ENCODE peak calls at places on chromosomes 16 and 17, in eight cellular contexts. A is K562, Z is neural progenitor cell, V is ovary, O is kidney, Q is testis, G is transverse colon, J is uterus. K is an unnamed sample. For H3K4me1, the result is how much of the 10 kb centered on the place peaks cover.

GRCh38 chr17:76022285-76022684 is 4.8 kb downstream of the EVPL start:
- DNase-seq in A (no peak), Z (no peak), V (no peak), O (no peak), Q (no peak), G (no peak), J (no peak), K (no peak)

GRCh38 chr16:47716571-47716970 is 255.4 kb downstream of the PHKB start:
- DNase-seq in A (no peak), Z (no peak), V (no peak), O (no peak), Q (no peak), G (no peak), J (no peak), K (no peak)

GRCh38 chr17:67246648-67247415 is 1.8 kb upstream of the HELZ start:
- DNase-seq in A (peak), Z (peak), V (peak), O (peak), Q (peak), G (peak), J (peak), K (no peak)

GRCh38 chr16:8998114-8998513 is 34.4 kb upstream of the USP7 start:
- DNase-seq in A (no peak), Z (no peak), V (no peak), O (peak), Q (no peak), G (no peak), J (no peak), K (no peak)

GRCh38 chr16:296276-296675 is 13.3 kb downstream of the PDIA2 start:
- DNase-seq in A (no peak), Z (no peak), V (no peak), O (no peak), Q (no peak), G (no peak), J (no peak), K (no peak)

GRCh38 chr16:89448656-89449055 is 41.7 kb downstream of the ANKRD11 start:
- DNase-seq in A (no peak), Z (no peak), V (no peak), O (no peak), Q (no peak), G (peak), J (no peak), K (no peak)

GRCh38 chr16:81095953-81096714 is at the start of gene GCSH:
- DNase-seq in A (peak), Z (peak), V (peak), O (peak), Q (peak), G (peak), J (peak), K (peak)

GRCh38 chr16:78034530-78034929 is 12.2 kb downstream of the CLEC3A start:
- DNase-seq in A (no peak), Z (no peak), V (no peak), O (no peak), Q (no peak), G (no peak), J (no peak), K (no peak)

GRCh38 chr16:83898463-83899271 is at the start of gene MLYCD:
- DNase-seq in A (peak), Z (peak), V (peak), O (peak), Q (peak), G (peak), J (peak), K (peak)

GRCh38 chr16:56625943-56626654 is 518 bp downstream of the MT1E start:
- DNase-seq in A (no peak), Z (no peak), V (peak), O (peak), Q (peak), G (peak), J (peak), K (no peak)

GRCh38 chr17:13140750-13141149 is 122.9 kb upstream of the ELAC2 start:
- DNase-seq in A (no peak), Z (peak), V (no peak), O (no peak), Q (no peak), G (no peak), J (no peak), K (no peak)

GRCh38 chr17:40448213-40448638 is 5.0 kb downstream of the IGFBP4 start:
- DNase-seq in A (no peak), Z (no peak), V (peak), O (no peak), Q (no peak), G (peak), J (peak), K (no peak)

GRCh38 chr17:40447148-40447644 is 3.9 kb downstream of the IGFBP4 start:
- DNase-seq in A (no peak), Z (no peak), V (peak), O (peak), Q (no peak), G (no peak), J (peak), K (no peak)

GRCh38 chr17:40443988-40444899 is 994 bp downstream of the IGFBP4 start:
- DNase-seq in A (no peak), Z (no peak), V (peak), O (no peak), Q (no peak), G (peak), J (no peak), K (peak)

GRCh38 chr17:40443196-40443987 is at the start of gene IGFBP4:
- DNase-seq in A (peak), Z (peak), V (peak), O (peak), Q (peak), G (peak), J (peak), K (peak)

GRCh38 chr17:40445769-40446468 is 2.7 kb downstream of the IGFBP4 start:
- DNase-seq in A (no peak), Z (no peak), V (no peak), O (no peak), Q (no peak), G (no peak), J (no peak), K (no peak)
- TF ChIP-seq CTCF in A (peak), Z (no peak), V (peak), O (no peak), Q (peak), G (peak), J (no peak), K (peak)

DNA sequence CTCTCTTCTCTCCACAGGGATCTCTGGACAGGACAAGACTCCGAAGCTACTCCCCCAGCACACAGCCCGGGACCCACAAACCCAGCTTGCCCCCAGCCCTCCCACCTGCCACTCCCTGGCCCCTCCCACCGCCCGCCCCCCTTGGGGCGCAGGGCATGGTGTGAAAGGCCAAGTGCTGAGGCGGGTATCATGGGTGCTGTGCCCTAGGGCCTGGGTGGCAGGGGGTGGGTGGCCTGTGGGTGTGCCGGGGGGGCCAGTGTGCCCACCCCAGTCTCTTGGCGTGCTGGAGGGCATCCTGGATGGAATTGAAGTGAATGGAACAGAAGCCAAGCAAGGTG is 11.4 kb downstream of the THRA start:
- DNase-seq in A (no peak), Z (no peak), V (no peak), O (no peak), Q (no peak), G (no peak), J (no peak), K (no peak)
- H3K4me1 ChIP-seq in A (half or more), Z (under half), V (half or more), O (half or more), Q (half or more), G (half or more), J (under half), K (half or more)

DNA sequence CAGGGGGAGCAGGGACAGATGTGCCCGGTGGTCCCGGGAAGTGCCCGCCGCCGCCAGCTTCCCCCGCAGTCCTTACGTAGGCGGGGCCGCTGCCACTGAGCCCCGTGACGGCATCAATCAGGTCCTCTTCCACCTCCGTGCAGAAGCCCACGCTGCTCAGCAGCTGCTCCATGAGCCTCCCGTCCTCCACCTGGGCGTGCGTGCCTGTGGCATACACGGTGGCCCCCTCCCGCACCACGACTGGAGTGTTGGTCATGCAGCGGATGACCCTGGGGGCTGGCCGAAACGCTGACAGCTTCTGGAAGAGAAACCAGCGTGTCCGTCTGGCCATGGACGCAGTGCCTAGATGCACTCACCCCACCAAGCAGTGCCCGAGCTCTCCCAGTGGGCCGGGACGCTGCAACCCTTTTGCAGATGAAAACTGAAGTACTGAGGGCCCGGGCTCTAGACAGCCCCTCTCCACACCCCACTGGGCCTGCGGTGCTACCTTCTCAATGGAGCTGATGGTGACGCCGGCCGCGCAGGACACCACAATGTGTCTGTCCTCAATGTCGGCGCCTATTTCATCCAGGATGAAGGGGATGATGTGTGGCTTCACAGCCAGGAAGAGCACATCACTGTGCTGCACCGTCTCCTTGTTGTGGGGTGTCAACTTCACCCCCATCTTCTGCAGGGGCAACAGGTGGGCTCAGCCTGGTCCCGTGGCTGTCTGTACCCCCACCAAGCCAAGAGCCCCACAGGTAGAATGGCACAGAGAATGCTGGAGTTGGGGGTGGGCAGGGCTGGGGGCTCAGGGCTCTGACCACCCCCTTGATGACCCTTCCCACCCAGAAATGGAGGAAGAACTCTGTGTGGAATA is 2.0 kb downstream of the PYCR1 start:
- DNase-seq in A (no peak), Z (no peak), V (no peak), O (peak), Q (no peak), G (no peak), J (no peak), K (no peak)
- H3K4me3 ChIP-seq in A (peak), Z (no peak), V (no peak), O (no peak), Q (no peak), G (no peak), J (no peak), K (no peak)

GRCh38 chr17:70772761-70773160 is 603.4 kb downstream of the KCNJ2 start:
- DNase-seq in A (no peak), Z (no peak), V (no peak), O (no peak), Q (no peak), G (no peak), J (no peak), K (no peak)

GRCh38 chr17:70763018-70763417 is 593.7 kb downstream of the KCNJ2 start:
- DNase-seq in A (no peak), Z (no peak), V (no peak), O (no peak), Q (no peak), G (no peak), J (no peak), K (no peak)

GRCh38 chr17:70767102-70767701 is 597.9 kb downstream of the KCNJ2 start:
- DNase-seq in A (no peak), Z (peak), V (no peak), O (no peak), Q (no peak), G (no peak), J (no peak), K (peak)
- TF ChIP-seq CTCF in A (peak), Z (peak), V (no peak), O (peak), Q (peak), G (peak), J (peak), K (peak)

GRCh38 chr17:68294196-68294555 is 2.9 kb downstream of the ARSG start:
- DNase-seq in A (no peak), Z (peak), V (no peak), O (no peak), Q (no peak), G (no peak), J (no peak), K (no peak)

GRCh38 chr17:68293490-68294195 is 2.3 kb downstream of the ARSG start:
- DNase-seq in A (no peak), Z (peak), V (no peak), O (no peak), Q (no peak), G (no peak), J (no peak), K (no peak)

GRCh38 chr17:68291836-68292688 is 767 bp downstream of the ARSG start:
- DNase-seq in A (peak), Z (peak), V (peak), O (peak), Q (peak), G (peak), J (peak), K (peak)

GRCh38 chr17:68290955-68291835 is at the start of the genes ARSG and SLC16A6:
- DNase-seq in A (peak), Z (peak), V (peak), O (peak), Q (peak), G (peak), J (no peak), K (peak)

GRCh38 chr17:68292689-68293040 is 1.4 kb downstream of the ARSG start:
- DNase-seq in A (no peak), Z (no peak), V (no peak), O (no peak), Q (no peak), G (no peak), J (no peak), K (no peak)
- H3K4me1 ChIP-seq in A (under half), Z (under half), V (under half), O (under half), Q (under half), G (under half), J (under half), K (under half)

DNA sequence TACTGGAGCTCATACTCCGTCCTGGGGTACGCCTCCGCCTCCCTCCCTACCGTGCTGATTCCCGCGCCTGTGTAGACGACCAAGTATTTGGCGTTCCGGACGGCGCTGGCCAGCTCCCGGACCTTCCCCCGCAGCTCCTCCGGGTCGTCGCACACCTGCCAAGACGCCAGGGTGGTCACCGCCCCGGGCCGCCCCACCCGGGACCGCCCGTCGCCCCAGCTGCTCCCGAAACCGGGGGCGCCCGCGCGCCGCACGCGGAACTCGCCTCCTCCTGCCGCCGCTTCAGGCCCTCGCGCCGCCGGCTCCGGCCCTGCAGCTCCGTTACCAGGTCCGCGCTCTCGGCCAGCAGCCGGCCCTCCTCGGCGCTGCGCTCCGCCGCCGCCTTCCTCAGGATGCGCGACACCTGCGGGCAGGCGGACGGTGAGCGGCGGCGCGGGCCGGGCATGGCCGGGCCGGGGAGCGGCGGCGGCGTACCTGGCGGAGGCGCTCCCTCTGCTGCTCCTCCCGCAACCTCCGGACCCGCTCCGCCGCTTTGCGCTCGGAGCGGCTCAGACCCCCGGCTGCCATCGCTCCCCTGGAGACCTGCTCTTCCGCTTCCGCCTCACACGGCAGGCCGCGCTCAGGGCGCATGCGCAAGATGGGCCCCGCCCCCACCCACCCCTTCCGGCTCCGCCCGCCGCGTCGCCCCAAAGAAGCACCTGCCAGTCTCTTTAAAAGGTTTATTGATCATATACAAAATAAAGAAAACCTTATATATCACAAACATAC is at the start of gene SIRT7:
- DNase-seq in A (peak), Z (peak), V (peak), O (peak), Q (peak), G (peak), J (peak), K (peak)
- H3K4me3 ChIP-seq in A (peak), Z (peak), V (peak), O (peak), Q (peak), G (peak), J (peak), K (peak)

GRCh38 chr17:50094753-50095616 is at the start of gene PDK2:
- DNase-seq in A (peak), Z (peak), V (peak), O (peak), Q (peak), G (peak), J (peak), K (peak)
- TF ChIP-seq CTCF in A (no peak), Z (no peak), V (no peak), O (no peak), Q (peak), G (no peak), J (peak), K (no peak)

GRCh38 chr16:2968368-2968737 is 795 bp upstream of the PAQR4 start:
- DNase-seq in A (no peak), Z (no peak), V (no peak), O (no peak), Q (no peak), G (peak), J (no peak), K (no peak)
- H3K4me1 ChIP-seq in A (under half), Z (under half), V (under half), O (under half), Q (under half), G (under half), J (under half), K (under half)

GRCh38 chr16:86806181-86806837 is 228.0 kb downstream of the FOXL1 start:
- DNase-seq in A (no peak), Z (no peak), V (no peak), O (no peak), Q (no peak), G (no peak), J (no peak), K (no peak)
- H3K4me3 ChIP-seq in A (no peak), Z (peak), V (no peak), O (no peak), Q (no peak), G (no peak), J (no peak), K (no peak)

GRCh38 chr16:85027968-85028637 is 508 bp downstream of the KIAA0513 start:
- DNase-seq in A (no peak), Z (peak), V (no peak), O (no peak), Q (no peak), G (peak), J (peak), K (peak)
- TF ChIP-seq CTCF in A (peak), Z (peak), V (no peak), O (peak), Q (no peak), G (no peak), J (no peak), K (peak)

K was measured in BE2C.